ENCODE peak calls at places on chromosomes 2 and 18, in four cellular contexts. W, K, B and M are unnamed samples.
A peak's percentile ranks its signal among the peaks of the same experiment; 100 is the strongest.

GRCh38 chr2:217650716-217651360 is 352.0 kb downstream of the TNS1 start:
- DNase-seq in W (peak; percentile 66), K (peak; percentile 46), B (peak; percentile 51), M (no peak)

GRCh38 chr2:62307469-62308389 is 111.8 kb downstream of the B3GNT2 start:
- DNase-seq in W (no peak), K (no peak), B (no peak), M (no peak)

GRCh38 chr2:42224422-42225067 is 55.4 kb downstream of the EML4 start:
- DNase-seq in W (no peak), K (no peak), B (no peak), M (no peak)

GRCh38 chr2:200702646-200703118 is 109.0 kb upstream of the BZW1 start:
- DNase-seq in W (no peak), K (no peak), B (no peak), M (no peak)

GRCh38 chr18:48733854-48734253 is 195.0 kb downstream of the CTIF start:
- DNase-seq in W (no peak), K (no peak), B (no peak), M (no peak)

GRCh38 chr2:176147790-176148496 is 3.4 kb upstream of the HOXD4 start:
- DNase-seq in W (no peak), K (no peak), B (no peak), M (no peak)

GRCh38 chr2:120254178-120254577 is 1.5 kb downstream of the RALB start:
- DNase-seq in W (peak; percentile 25), K (no peak), B (peak; percentile 56), M (no peak)

GRCh38 chr2:238518127-238518827 is 91.5 kb downstream of the ASB1 start:
- DNase-seq in W (peak; percentile 78), K (no peak), B (no peak), M (no peak)

DNA sequence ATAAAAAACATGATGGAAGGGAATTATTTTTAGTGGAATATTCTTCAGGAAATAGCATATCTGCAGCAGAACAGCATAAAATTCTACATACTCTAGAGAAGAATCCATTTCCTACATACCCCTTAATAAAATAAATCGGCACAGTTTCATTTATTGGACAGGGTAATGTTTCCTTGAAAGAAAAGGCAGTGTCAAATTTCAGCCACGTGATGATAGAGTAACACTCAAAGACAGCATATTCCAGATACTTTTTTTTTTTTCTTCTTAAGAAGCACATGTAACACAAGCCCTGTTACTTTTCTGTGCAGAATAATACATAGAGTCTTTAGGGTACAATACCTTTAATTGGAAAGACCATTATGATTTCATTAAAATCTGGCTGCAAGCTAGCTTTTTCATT is 204.4 kb downstream of the SRBD1 start:
- DNase-seq in W (peak; percentile 34), K (no peak), B (no peak), M (no peak)
- TF ChIP-seq FOS in W (no peak), K (no peak), B (no peak), M (no peak)

GRCh38 chr2:99925960-99926359 is 216.4 kb downstream of the AFF3 start:
- DNase-seq in W (peak; percentile 53), K (no peak), B (no peak), M (no peak)
- TF ChIP-seq FOS in W (no peak), K (no peak), B (no peak), M (no peak)

DNA sequence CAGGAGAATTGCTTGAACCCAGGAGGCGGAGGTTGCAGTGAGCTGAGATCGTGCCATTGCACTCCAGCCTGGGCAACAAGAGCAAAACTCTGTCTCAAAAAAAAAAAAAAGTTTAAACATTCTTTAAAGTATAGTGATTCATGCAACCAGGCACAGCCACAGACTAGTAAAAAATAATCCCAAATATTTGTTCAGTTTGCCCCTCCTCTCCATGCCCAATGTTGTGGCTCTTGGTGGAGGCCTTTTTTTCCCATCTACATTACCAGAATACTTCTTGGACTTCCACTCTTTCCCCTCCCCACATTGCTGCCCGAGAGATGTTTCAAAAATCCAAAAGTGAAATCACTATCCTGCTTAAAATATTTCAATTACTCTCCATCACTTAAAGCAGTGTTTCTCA is 5.1 kb upstream of the MALT1 start:
- DNase-seq in W (no peak), K (no peak), B (no peak), M (no peak)
- TF ChIP-seq FOS in W (no peak), K (no peak), B (no peak), M (no peak)

DNA sequence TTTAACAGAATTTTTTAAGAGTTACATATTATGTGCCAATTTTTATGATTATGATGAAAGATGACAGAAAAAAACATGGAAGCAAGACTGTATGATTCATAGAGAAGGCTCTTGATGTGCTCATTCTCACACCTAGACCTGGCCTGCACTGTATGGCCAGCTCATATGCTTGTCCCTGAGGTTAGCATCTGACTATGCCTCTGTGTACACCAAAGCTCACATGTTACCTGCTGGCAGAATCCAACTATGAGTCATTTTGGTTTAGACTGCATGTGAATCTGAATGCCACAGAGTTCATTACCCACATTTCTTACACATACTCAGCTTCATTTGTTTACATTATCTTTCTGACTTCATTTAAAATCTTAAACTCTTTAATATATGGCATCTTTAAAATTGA is 139.0 kb downstream of the DSC3 start:
- DNase-seq in W (no peak), K (no peak), B (no peak), M (no peak)
- TF ChIP-seq FOS in W (no peak), K (no peak), B (no peak), M (no peak)